ENCODE peak calls at places on chromosomes 16 and 17, in nine cellular contexts. One of them, this sample, is unnamed. For H3K9me3 and H3K27me3, the result is how much of the 10 kb centered on the place peaks cover.

GRCh38 chr16:30785126-30786106 is 1.6 kb downstream of the ZNF629 start:
- DNase-seq in GM23248: peak
- DNase-seq in adrenal gland: no peak
- DNase-seq in CD4-positive, CD25-positive, alpha-beta regulatory T cell: no peak
- DNase-seq in tibial nerve: no peak
- DNase-seq in fibroblast of lung: no peak
- DNase-seq in Panc1: no peak
- DNase-seq in left lung: no peak
- DNase-seq in mesenchymal stem cell: no peak
- DNase-seq in this sample: no peak

GRCh38 chr17:4176803-4177472 is 33.9 kb downstream of the CYB5D2 start:
- DNase-seq in GM23248: no peak
- DNase-seq in adrenal gland: no peak
- DNase-seq in CD4-positive, CD25-positive, alpha-beta regulatory T cell: no peak
- DNase-seq in tibial nerve: no peak
- DNase-seq in fibroblast of lung: no peak
- DNase-seq in Panc1: no peak
- DNase-seq in left lung: no peak
- DNase-seq in mesenchymal stem cell: no peak
- DNase-seq in this sample: no peak

GRCh38 chr17:34755371-34755770 is 176.0 kb downstream of the TMEM132E start:
- DNase-seq in GM23248: no peak
- DNase-seq in adrenal gland: no peak
- DNase-seq in CD4-positive, CD25-positive, alpha-beta regulatory T cell: no peak
- DNase-seq in tibial nerve: no peak
- DNase-seq in fibroblast of lung: no peak
- DNase-seq in Panc1: no peak
- DNase-seq in left lung: no peak
- DNase-seq in mesenchymal stem cell: no peak
- DNase-seq in this sample: no peak

GRCh38 chr17:68322630-68323029 is 31.3 kb downstream of the ARSG start:
- DNase-seq in GM23248: peak
- DNase-seq in adrenal gland: no peak
- DNase-seq in CD4-positive, CD25-positive, alpha-beta regulatory T cell: no peak
- DNase-seq in tibial nerve: no peak
- DNase-seq in fibroblast of lung: no peak
- DNase-seq in Panc1: no peak
- DNase-seq in left lung: no peak
- DNase-seq in mesenchymal stem cell: no peak
- DNase-seq in this sample: no peak

GRCh38 chr17:82121660-82122629 is 23.9 kb upstream of the FASN start:
- DNase-seq in GM23248: no peak
- DNase-seq in adrenal gland: no peak
- DNase-seq in CD4-positive, CD25-positive, alpha-beta regulatory T cell: no peak
- DNase-seq in tibial nerve: no peak
- DNase-seq in fibroblast of lung: no peak
- DNase-seq in Panc1: no peak
- DNase-seq in left lung: no peak
- DNase-seq in mesenchymal stem cell: peak
- DNase-seq in this sample: no peak

GRCh38 chr17:21362331-21362931 is 13.7 kb upstream of the KCNJ12 start:
- DNase-seq in GM23248: no peak
- DNase-seq in adrenal gland: no peak
- DNase-seq in CD4-positive, CD25-positive, alpha-beta regulatory T cell: no peak
- DNase-seq in tibial nerve: no peak
- DNase-seq in fibroblast of lung: no peak
- DNase-seq in Panc1: no peak
- DNase-seq in left lung: no peak
- DNase-seq in mesenchymal stem cell: no peak
- DNase-seq in this sample: no peak

GRCh38 chr16:90077757-90078593 is 844 bp upstream of the PRDM7 start:
- DNase-seq in GM23248: peak
- DNase-seq in adrenal gland: no peak
- DNase-seq in CD4-positive, CD25-positive, alpha-beta regulatory T cell: peak
- DNase-seq in tibial nerve: no peak
- DNase-seq in fibroblast of lung: peak
- DNase-seq in Panc1: no peak
- DNase-seq in left lung: no peak
- DNase-seq in mesenchymal stem cell: no peak
- DNase-seq in this sample: no peak

GRCh38 chr17:61583242-61583641 is 7.8 kb downstream of the NACA2 start:
- DNase-seq in GM23248: peak
- DNase-seq in adrenal gland: no peak
- DNase-seq in CD4-positive, CD25-positive, alpha-beta regulatory T cell: peak
- DNase-seq in tibial nerve: no peak
- DNase-seq in fibroblast of lung: peak
- DNase-seq in Panc1: no peak
- DNase-seq in left lung: no peak
- DNase-seq in mesenchymal stem cell: peak
- DNase-seq in this sample: no peak

GRCh38 chr17:57916925-57917858 is 38.0 kb downstream of the CUEDC1 start:
- DNase-seq in GM23248: no peak
- DNase-seq in adrenal gland: no peak
- DNase-seq in CD4-positive, CD25-positive, alpha-beta regulatory T cell: peak
- DNase-seq in tibial nerve: no peak
- DNase-seq in fibroblast of lung: no peak
- DNase-seq in Panc1: no peak
- DNase-seq in left lung: peak
- DNase-seq in mesenchymal stem cell: no peak
- DNase-seq in this sample: peak

GRCh38 chr16:69691980-69692911 is 34.1 kb downstream of the NQO1 start:
- DNase-seq in GM23248: peak
- DNase-seq in adrenal gland: no peak
- DNase-seq in CD4-positive, CD25-positive, alpha-beta regulatory T cell: peak
- DNase-seq in tibial nerve: no peak
- DNase-seq in fibroblast of lung: peak
- DNase-seq in Panc1: no peak
- DNase-seq in left lung: no peak
- DNase-seq in mesenchymal stem cell: peak
- DNase-seq in this sample: no peak

GRCh38 chr17:48351916-48352332 is 78.1 kb downstream of the SKAP1 start:
- DNase-seq in GM23248: peak
- DNase-seq in adrenal gland: no peak
- DNase-seq in CD4-positive, CD25-positive, alpha-beta regulatory T cell: peak
- DNase-seq in tibial nerve: no peak
- DNase-seq in fibroblast of lung: peak
- DNase-seq in Panc1: no peak
- DNase-seq in left lung: no peak
- DNase-seq in mesenchymal stem cell: peak
- DNase-seq in this sample: no peak

GRCh38 chr16:87203060-87203656 is 114.0 kb downstream of the C16orf95 start:
- DNase-seq in GM23248: peak
- DNase-seq in adrenal gland: peak
- DNase-seq in CD4-positive, CD25-positive, alpha-beta regulatory T cell: peak
- DNase-seq in tibial nerve: peak
- DNase-seq in fibroblast of lung: peak
- DNase-seq in Panc1: peak
- DNase-seq in left lung: no peak
- DNase-seq in mesenchymal stem cell: peak
- DNase-seq in this sample: no peak

GRCh38 chr17:40516581-40517285 is 15.3 kb upstream of the TNS4 start:
- DNase-seq in GM23248: peak
- DNase-seq in adrenal gland: no peak
- DNase-seq in CD4-positive, CD25-positive, alpha-beta regulatory T cell: peak
- DNase-seq in tibial nerve: no peak
- DNase-seq in fibroblast of lung: peak
- DNase-seq in Panc1: no peak
- DNase-seq in left lung: peak
- DNase-seq in mesenchymal stem cell: peak
- DNase-seq in this sample: peak

GRCh38 chr17:43695968-43696865 is 34.5 kb upstream of the MEOX1 start:
- DNase-seq in GM23248: peak
- DNase-seq in adrenal gland: no peak
- DNase-seq in CD4-positive, CD25-positive, alpha-beta regulatory T cell: no peak
- DNase-seq in tibial nerve: no peak
- DNase-seq in fibroblast of lung: peak
- DNase-seq in Panc1: no peak
- DNase-seq in left lung: no peak
- DNase-seq in mesenchymal stem cell: no peak
- DNase-seq in this sample: no peak

GRCh38 chr17:32495347-32496253 is 8.8 kb downstream of the CDK5R1 start:
- DNase-seq in GM23248: peak
- DNase-seq in adrenal gland: no peak
- DNase-seq in CD4-positive, CD25-positive, alpha-beta regulatory T cell: no peak
- DNase-seq in tibial nerve: no peak
- DNase-seq in fibroblast of lung: peak
- DNase-seq in Panc1: no peak
- DNase-seq in left lung: peak
- DNase-seq in mesenchymal stem cell: no peak
- DNase-seq in this sample: no peak

GRCh38 chr16:12262454-12263180 is 286.1 kb downstream of the SNX29 start:
- DNase-seq in GM23248: peak
- DNase-seq in adrenal gland: no peak
- DNase-seq in CD4-positive, CD25-positive, alpha-beta regulatory T cell: no peak
- DNase-seq in tibial nerve: no peak
- DNase-seq in fibroblast of lung: no peak
- DNase-seq in Panc1: no peak
- DNase-seq in left lung: no peak
- DNase-seq in mesenchymal stem cell: no peak
- DNase-seq in this sample: no peak

GRCh38 chr16:86222965-86223551 is 287.3 kb upstream of the FOXF1 start:
- DNase-seq in GM23248: peak
- DNase-seq in adrenal gland: no peak
- DNase-seq in CD4-positive, CD25-positive, alpha-beta regulatory T cell: no peak
- DNase-seq in tibial nerve: no peak
- DNase-seq in fibroblast of lung: peak
- DNase-seq in Panc1: peak
- DNase-seq in left lung: no peak
- DNase-seq in mesenchymal stem cell: peak
- DNase-seq in this sample: no peak

GRCh38 chr17:40422990-40423611 is 5.4 kb upstream of the TOP2A start:
- DNase-seq in GM23248: no peak
- DNase-seq in adrenal gland: no peak
- DNase-seq in CD4-positive, CD25-positive, alpha-beta regulatory T cell: no peak
- DNase-seq in tibial nerve: no peak
- DNase-seq in fibroblast of lung: no peak
- DNase-seq in Panc1: no peak
- DNase-seq in left lung: no peak
- DNase-seq in mesenchymal stem cell: peak
- DNase-seq in this sample: no peak

GRCh38 chr17:6995500-6996255 is at the start of gene ALOX12:
- DNase-seq in GM23248: peak
- DNase-seq in adrenal gland: no peak
- DNase-seq in CD4-positive, CD25-positive, alpha-beta regulatory T cell: no peak
- DNase-seq in tibial nerve: no peak
- DNase-seq in fibroblast of lung: peak
- DNase-seq in Panc1: no peak
- DNase-seq in left lung: peak
- DNase-seq in mesenchymal stem cell: no peak
- DNase-seq in this sample: no peak

GRCh38 chr17:19255279-19255678 is 18.1 kb downstream of the EPN2 start:
- DNase-seq in GM23248: no peak
- DNase-seq in adrenal gland: no peak
- DNase-seq in CD4-positive, CD25-positive, alpha-beta regulatory T cell: no peak
- DNase-seq in tibial nerve: no peak
- DNase-seq in fibroblast of lung: no peak
- DNase-seq in Panc1: no peak
- DNase-seq in left lung: no peak
- DNase-seq in mesenchymal stem cell: no peak
- DNase-seq in this sample: no peak

DNA sequence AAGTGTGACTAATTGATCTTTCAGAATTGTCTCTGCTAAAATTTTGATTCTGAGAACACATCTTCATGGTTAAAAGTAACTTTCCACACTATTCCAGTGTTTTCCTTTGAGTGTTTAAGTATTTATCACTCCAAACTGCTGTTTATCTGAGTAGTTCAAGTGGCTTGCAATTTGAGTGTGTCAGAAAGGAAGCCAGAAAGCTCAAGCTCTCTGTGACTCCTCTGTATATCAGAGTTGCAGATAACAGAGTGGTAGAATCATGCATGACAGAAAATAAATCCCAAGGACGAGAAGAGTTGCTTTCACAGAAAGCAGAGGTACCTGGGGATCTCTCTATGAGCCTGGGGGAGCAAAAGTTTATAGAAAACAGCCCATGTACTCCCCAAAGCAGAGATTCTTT is 130.0 kb downstream of the CYB561 start:
- DNase-seq in GM23248: no peak
- DNase-seq in adrenal gland: no peak
- DNase-seq in CD4-positive, CD25-positive, alpha-beta regulatory T cell: no peak
- DNase-seq in tibial nerve: no peak
- DNase-seq in fibroblast of lung: no peak
- DNase-seq in Panc1: no peak
- DNase-seq in left lung: no peak
- DNase-seq in mesenchymal stem cell: peak
- DNase-seq in this sample: no peak
- H3K27ac ChIP-seq in GM23248: no peak
- H3K27ac ChIP-seq in adrenal gland: no peak
- H3K27ac ChIP-seq in CD4-positive, CD25-positive, alpha-beta regulatory T cell: no peak
- H3K27ac ChIP-seq in tibial nerve: no peak
- H3K27ac ChIP-seq in fibroblast of lung: no peak
- H3K27ac ChIP-seq in Panc1: no peak
- H3K27ac ChIP-seq in left lung: no peak
- H3K27ac ChIP-seq in mesenchymal stem cell: no peak
- H3K27ac ChIP-seq in this sample: no peak

DNA sequence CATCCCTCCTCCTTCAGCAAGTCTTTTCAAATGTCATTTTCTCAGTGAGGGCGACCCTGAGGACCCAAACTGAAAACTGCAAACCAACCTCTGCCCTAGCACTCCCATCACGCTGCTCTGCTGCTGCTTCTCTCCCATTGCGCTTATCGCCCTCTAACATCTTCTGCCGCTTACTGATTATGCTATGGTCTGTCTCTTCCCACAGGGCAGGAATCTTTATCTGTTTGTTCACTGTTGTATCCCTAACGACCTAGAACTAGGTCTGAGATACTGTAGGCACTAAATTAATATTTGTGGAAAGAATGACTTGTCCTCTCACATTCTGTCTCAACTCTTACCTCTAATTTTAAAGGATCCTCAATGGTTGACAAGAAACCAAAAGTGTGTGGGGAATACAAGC is 12.5 kb downstream of the ZSCAN32 start:
- DNase-seq in GM23248: no peak
- DNase-seq in adrenal gland: no peak
- DNase-seq in CD4-positive, CD25-positive, alpha-beta regulatory T cell: no peak
- DNase-seq in tibial nerve: no peak
- DNase-seq in fibroblast of lung: no peak
- DNase-seq in Panc1: no peak
- DNase-seq in left lung: no peak
- DNase-seq in mesenchymal stem cell: no peak
- DNase-seq in this sample: no peak
- H3K9me3 ChIP-seq in GM23248: under half
- H3K9me3 ChIP-seq in adrenal gland: under half
- H3K9me3 ChIP-seq in CD4-positive, CD25-positive, alpha-beta regulatory T cell: half or more
- H3K9me3 ChIP-seq in tibial nerve: half or more
- H3K9me3 ChIP-seq in fibroblast of lung: under half
- H3K9me3 ChIP-seq in Panc1: half or more
- H3K9me3 ChIP-seq in left lung: under half
- H3K9me3 ChIP-seq in mesenchymal stem cell: half or more
- H3K9me3 ChIP-seq in this sample: half or more

GRCh38 chr17:8868529-8868951 is 1.1 kb upstream of the PIK3R6 start:
- DNase-seq in GM23248: no peak
- DNase-seq in adrenal gland: no peak
- DNase-seq in CD4-positive, CD25-positive, alpha-beta regulatory T cell: no peak
- DNase-seq in tibial nerve: no peak
- DNase-seq in fibroblast of lung: no peak
- DNase-seq in Panc1: no peak
- DNase-seq in left lung: no peak
- DNase-seq in mesenchymal stem cell: no peak
- DNase-seq in this sample: no peak
- H3K27me3 ChIP-seq in GM23248: under half
- H3K27me3 ChIP-seq in adrenal gland: under half
- H3K27me3 ChIP-seq in CD4-positive, CD25-positive, alpha-beta regulatory T cell: under half
- H3K27me3 ChIP-seq in tibial nerve: under half
- H3K27me3 ChIP-seq in fibroblast of lung: under half
- H3K27me3 ChIP-seq in Panc1: under half
- H3K27me3 ChIP-seq in left lung: half or more
- H3K27me3 ChIP-seq in mesenchymal stem cell: half or more
- H3K27me3 ChIP-seq in this sample: under half

GRCh38 chr16:47113130-47113529 is 30.6 kb downstream of the NETO2 start:
- DNase-seq in GM23248: no peak
- DNase-seq in adrenal gland: no peak
- DNase-seq in CD4-positive, CD25-positive, alpha-beta regulatory T cell: no peak
- DNase-seq in tibial nerve: no peak
- DNase-seq in fibroblast of lung: no peak
- DNase-seq in Panc1: no peak
- DNase-seq in left lung: no peak
- DNase-seq in mesenchymal stem cell: no peak
- DNase-seq in this sample: no peak
- H3K27ac ChIP-seq in GM23248: no peak
- H3K27ac ChIP-seq in adrenal gland: no peak
- H3K27ac ChIP-seq in CD4-positive, CD25-positive, alpha-beta regulatory T cell: no peak
- H3K27ac ChIP-seq in tibial nerve: no peak
- H3K27ac ChIP-seq in fibroblast of lung: no peak
- H3K27ac ChIP-seq in Panc1: no peak
- H3K27ac ChIP-seq in left lung: no peak
- H3K27ac ChIP-seq in mesenchymal stem cell: no peak
- H3K27ac ChIP-seq in this sample: no peak